ENCODE peak calls at places on chromosomes 1 and 21, in five cellular contexts. L, P, O, N and A are unnamed samples.

GRCh38 chr1:185342672-185343259 is 25.7 kb upstream of the IVNS1ABP start:
- DNase-seq in L (no peak), P (no peak), O (no peak), N (no peak), A (no peak)

GRCh38 chr1:224329842-224330753 is at the start of gene NVL:
- DNase-seq in L (peak; percentile 77), P (peak; percentile 86), O (peak; percentile 62), N (peak; percentile 93), A (peak; percentile 95)

GRCh38 chr1:172823534-172823933 is 164.6 kb downstream of the FASLG start:
- DNase-seq in L (no peak), P (peak; percentile 67), O (no peak), N (no peak), A (no peak)

GRCh38 chr1:94271373-94271772 is 34.0 kb upstream of the ARHGAP29 start:
- DNase-seq in L (no peak), P (no peak), O (no peak), N (no peak), A (no peak)

GRCh38 chr1:233328661-233329498 is 1.4 kb downstream of the MAP3K21 start:
- DNase-seq in L (no peak), P (no peak), O (no peak), N (no peak), A (no peak)

GRCh38 chr1:55712148-55712547 is 497.0 kb upstream of the USP24 start:
- DNase-seq in L (no peak), P (no peak), O (no peak), N (no peak), A (no peak)

GRCh38 chr1:171226757-171227370 is 21.4 kb upstream of the FMO1 start:
- DNase-seq in L (no peak), P (peak; percentile 73), O (no peak), N (peak; percentile 71), A (peak; percentile 91)

GRCh38 chr1:183203094-183203493 is 17.0 kb downstream of the LAMC2 start:
- DNase-seq in L (no peak), P (no peak), O (no peak), N (no peak), A (no peak)

GRCh38 chr1:56803561-56804156 is 15.5 kb downstream of the FYB2 start:
- DNase-seq in L (no peak), P (no peak), O (no peak), N (peak; percentile 58), A (no peak)

GRCh38 chr1:186838380-186839076 is 9.8 kb downstream of the PLA2G4A start:
- DNase-seq in L (no peak), P (no peak), O (no peak), N (peak; percentile 44), A (no peak)

GRCh38 chr1:216805233-216805632 is 82.0 kb upstream of the ESRRG start:
- DNase-seq in L (no peak), P (no peak), O (no peak), N (no peak), A (no peak)

GRCh38 chr1:116825400-116825734 is 71.1 kb downstream of the CD2 start:
- DNase-seq in L (no peak), P (no peak), O (no peak), N (no peak), A (no peak)

GRCh38 chr1:5650283-5651026 is 341.8 kb downstream of the NPHP4 start:
- DNase-seq in L (no peak), P (no peak), O (no peak), N (no peak), A (no peak)

GRCh38 chr1:113226118-113226517 is 153.1 kb downstream of the LRIG2 start:
- DNase-seq in L (no peak), P (no peak), O (no peak), N (no peak), A (no peak)

GRCh38 chr1:222909586-222909985 is 94.7 kb downstream of the DISP1 start:
- DNase-seq in L (no peak), P (peak; percentile 55), O (no peak), N (no peak), A (peak; percentile 70)

GRCh38 chr1:83741348-83741747 is 257.6 kb downstream of the TTLL7 start:
- DNase-seq in L (no peak), P (no peak), O (no peak), N (no peak), A (no peak)

GRCh38 chr1:12518956-12519707 is 98.9 kb downstream of the DHRS3 start:
- DNase-seq in L (no peak), P (peak; percentile 62), O (no peak), N (peak; percentile 21), A (no peak)

GRCh38 chr1:221868894-221869293 is 127.0 kb upstream of the DUSP10 start:
- DNase-seq in L (no peak), P (peak; percentile 95), O (no peak), N (peak; percentile 65), A (peak; percentile 78)

GRCh38 chr21:45549670-45550463 is 7.6 kb upstream of the SLC19A1 start:
- DNase-seq in L (no peak), P (no peak), O (no peak), N (no peak), A (no peak)

GRCh38 chr1:201281573-201281972 is 1.7 kb upstream of the PKP1 start:
- DNase-seq in L (no peak), P (no peak), O (no peak), N (no peak), A (no peak)

GRCh38 chr1:85276290-85277026 is at the start of gene BCL10:
- DNase-seq in L (peak; percentile 95), P (peak; percentile 99), O (peak; percentile 95), N (peak; percentile 99), A (peak; percentile 99)

GRCh38 chr1:232991238-232991637 is 40.8 kb downstream of the NTPCR start:
- DNase-seq in L (no peak), P (no peak), O (no peak), N (no peak), A (no peak)

GRCh38 chr1:213094446-213094845 is 43.4 kb downstream of the RPS6KC1 start:
- DNase-seq in L (no peak), P (no peak), O (no peak), N (no peak), A (no peak)

GRCh38 chr1:222058249-222058648 is 316.4 kb upstream of the DUSP10 start:
- DNase-seq in L (no peak), P (no peak), O (no peak), N (no peak), A (no peak)

GRCh38 chr1:200367841-200368534 is 41.8 kb downstream of the ZNF281 start:
- DNase-seq in L (no peak), P (no peak), O (no peak), N (no peak), A (peak; percentile 45)

GRCh38 chr1:234647758-234648157 is 37.8 kb upstream of the IRF2BP2 start:
- DNase-seq in L (no peak), P (no peak), O (no peak), N (no peak), A (no peak)

GRCh38 chr1:203627819-203628184 is 1.2 kb downstream of the ATP2B4 start:
- DNase-seq in L (no peak), P (peak; percentile 62), O (no peak), N (peak; percentile 42), A (peak; percentile 68)

GRCh38 chr1:157369808-157370521 is 182.3 kb downstream of the FCRL5 start:
- DNase-seq in L (no peak), P (peak; percentile 26), O (peak; percentile 16), N (peak; percentile 76), A (peak; percentile 79)

GRCh38 chr1:17539526-17540254 is at the start of gene ARHGEF10L:
- DNase-seq in L (no peak), P (no peak), O (no peak), N (no peak), A (peak; percentile 77)

GRCh38 chr21:45420623-45421041 is 15.7 kb downstream of the COL18A1 start:
- DNase-seq in L (no peak), P (no peak), O (no peak), N (no peak), A (no peak)

GRCh38 chr1:93963585-93963984 is 54.4 kb upstream of the GCLM start:
- DNase-seq in L (no peak), P (no peak), O (no peak), N (no peak), A (no peak)

GRCh38 chr1:74245168-74245753 is 10.1 kb downstream of the TNNI3K start:
- DNase-seq in L (no peak), P (no peak), O (no peak), N (no peak), A (no peak)

GRCh38 chr1:4702927-4703326 is 48.5 kb downstream of the AJAP1 start:
- DNase-seq in L (no peak), P (no peak), O (no peak), N (no peak), A (no peak)

GRCh38 chr1:82446251-82446650 is 645.5 kb downstream of the ADGRL2 start:
- DNase-seq in L (no peak), P (peak; percentile 64), O (no peak), N (no peak), A (peak; percentile 61)

GRCh38 chr21:46171996-46172862 is 12.0 kb downstream of the SPATC1L start:
- DNase-seq in L (no peak), P (no peak), O (no peak), N (no peak), A (no peak)

GRCh38 chr1:198677027-198677426 is 38.2 kb downstream of the PTPRC start:
- DNase-seq in L (no peak), P (no peak), O (no peak), N (no peak), A (no peak)